ENCODE peak calls at places on chromosomes 1 and 21, in four cellular contexts. One of them, this sample, is unnamed.

GRCh38 chr1:90122679-90123340 is 127.9 kb downstream of the ZNF326 start:
- DNase-seq in fibroblast of lung: no peak
- DNase-seq in epithelial cell of esophagus: no peak
- DNase-seq in mesendoderm: no peak
- DNase-seq in this sample: no peak

GRCh38 chr21:42489006-42489563 is 6.9 kb downstream of the RSPH1 start:
- DNase-seq in mesendoderm: no peak
- DNase-seq in epithelial cell of esophagus: no peak
- DNase-seq in fibroblast of lung: no peak
- DNase-seq in this sample: no peak

GRCh38 chr1:118960567-118961136 is 27.5 kb downstream of the TBX15 start:
- DNase-seq in fibroblast of lung: peak; percentile 14
- DNase-seq in mesendoderm: no peak
- DNase-seq in epithelial cell of esophagus: no peak
- DNase-seq in this sample: no peak

GRCh38 chr1:226643167-226643566 is 94.6 kb downstream of the STUM start:
- DNase-seq in fibroblast of lung: peak; percentile 89
- DNase-seq in epithelial cell of esophagus: peak; percentile 90
- DNase-seq in mesendoderm: peak; percentile 72
- DNase-seq in this sample: peak; percentile 57

GRCh38 chr1:39491146-39491921 is at the start of gene BMP8A:
- DNase-seq in mesendoderm: peak; percentile 71
- DNase-seq in epithelial cell of esophagus: peak; percentile 64
- DNase-seq in fibroblast of lung: peak; percentile 28
- DNase-seq in this sample: peak; percentile 82

GRCh38 chr21:42664614-42665013 is 11.2 kb downstream of the PDE9A start:
- DNase-seq in mesendoderm: no peak
- DNase-seq in fibroblast of lung: no peak
- DNase-seq in epithelial cell of esophagus: no peak
- DNase-seq in this sample: no peak

GRCh38 chr1:169113613-169114119 is 7.2 kb downstream of the ATP1B1 start:
- DNase-seq in epithelial cell of esophagus: peak; percentile 93
- DNase-seq in mesendoderm: peak; percentile 96
- DNase-seq in fibroblast of lung: peak; percentile 98
- DNase-seq in this sample: peak; percentile 52

GRCh38 chr1:178282949-178283367 is 189.1 kb downstream of the RASAL2 start:
- DNase-seq in mesendoderm: peak; percentile 72
- DNase-seq in epithelial cell of esophagus: peak; percentile 75
- DNase-seq in fibroblast of lung: peak; percentile 68
- DNase-seq in this sample: no peak

GRCh38 chr1:234955107-234955731 is 173.4 kb downstream of the TOMM20 start:
- DNase-seq in fibroblast of lung: peak; percentile 66
- DNase-seq in mesendoderm: no peak
- DNase-seq in epithelial cell of esophagus: no peak
- DNase-seq in this sample: peak; percentile 63

GRCh38 chr1:212946872-212947271 is 3.5 kb upstream of the VASH2 start:
- DNase-seq in epithelial cell of esophagus: no peak
- DNase-seq in mesendoderm: no peak
- DNase-seq in fibroblast of lung: no peak
- DNase-seq in this sample: peak; percentile 45

GRCh38 chr1:1182491-1183220 is 9.0 kb downstream of the TTLL10 start:
- DNase-seq in epithelial cell of esophagus: no peak
- DNase-seq in fibroblast of lung: no peak
- DNase-seq in mesendoderm: no peak
- DNase-seq in this sample: no peak
- H3K4me3 ChIP-seq in epithelial cell of esophagus: no peak overlapping the region
- H3K4me3 ChIP-seq in fibroblast of lung: no peak overlapping the region
- H3K4me3 ChIP-seq in mesendoderm: no peak overlapping the region
- H3K4me3 ChIP-seq in this sample: no peak overlapping the region

GRCh38 chr1:161013591-161014513 is 7.1 kb downstream of the F11R start:
- DNase-seq in mesendoderm: peak; percentile 59
- DNase-seq in fibroblast of lung: peak; percentile 60
- DNase-seq in epithelial cell of esophagus: peak; percentile 99
- DNase-seq in this sample: peak; percentile 95
- H3K4me3 ChIP-seq in mesendoderm: no peak overlapping the region
- H3K4me3 ChIP-seq in fibroblast of lung: no peak overlapping the region
- H3K4me3 ChIP-seq in epithelial cell of esophagus: peak overlapping the region; percentile 9
- H3K4me3 ChIP-seq in this sample: peak overlapping the region; percentile 62

GRCh38 chr1:22637952-22638445 is 1.6 kb downstream of the C1QA start:
- DNase-seq in epithelial cell of esophagus: no peak
- DNase-seq in mesendoderm: no peak
- DNase-seq in fibroblast of lung: no peak
- DNase-seq in this sample: no peak

GRCh38 chr1:22636369-22636768 is at the start of gene C1QA:
- DNase-seq in fibroblast of lung: no peak
- DNase-seq in epithelial cell of esophagus: no peak
- DNase-seq in mesendoderm: no peak
- DNase-seq in this sample: no peak

GRCh38 chr1:22636927-22637326 is 499 bp downstream of the C1QA start:
- DNase-seq in fibroblast of lung: no peak
- DNase-seq in epithelial cell of esophagus: no peak
- DNase-seq in mesendoderm: no peak
- DNase-seq in this sample: no peak

GRCh38 chr1:22639286-22639685 is 2.9 kb downstream of the C1QA start:
- DNase-seq in epithelial cell of esophagus: peak; percentile 14
- DNase-seq in mesendoderm: peak; percentile 89
- DNase-seq in fibroblast of lung: peak; percentile 62
- DNase-seq in this sample: peak; percentile 5

GRCh38 chr1:22638476-22639234 is 2.2 kb downstream of the C1QA start:
- DNase-seq in epithelial cell of esophagus: no peak
- DNase-seq in fibroblast of lung: no peak
- DNase-seq in mesendoderm: no peak
- DNase-seq in this sample: no peak
- H3K4me3 ChIP-seq in epithelial cell of esophagus: no peak overlapping the region
- H3K4me3 ChIP-seq in fibroblast of lung: no peak overlapping the region
- H3K4me3 ChIP-seq in mesendoderm: no peak overlapping the region
- H3K4me3 ChIP-seq in this sample: no peak overlapping the region

GRCh38 chr1:114755006-114755936 is 2.5 kb downstream of the CSDE1 start:
- DNase-seq in mesendoderm: no peak
- DNase-seq in fibroblast of lung: peak; percentile 47
- DNase-seq in epithelial cell of esophagus: peak; percentile 8
- DNase-seq in this sample: no peak
- H3K4me3 ChIP-seq in mesendoderm: no peak overlapping the region
- H3K4me3 ChIP-seq in fibroblast of lung: peak overlapping the region; percentile 95
- H3K4me3 ChIP-seq in epithelial cell of esophagus: peak overlapping the region; percentile 100
- H3K4me3 ChIP-seq in this sample: peak overlapping the region; percentile 94

DNA sequence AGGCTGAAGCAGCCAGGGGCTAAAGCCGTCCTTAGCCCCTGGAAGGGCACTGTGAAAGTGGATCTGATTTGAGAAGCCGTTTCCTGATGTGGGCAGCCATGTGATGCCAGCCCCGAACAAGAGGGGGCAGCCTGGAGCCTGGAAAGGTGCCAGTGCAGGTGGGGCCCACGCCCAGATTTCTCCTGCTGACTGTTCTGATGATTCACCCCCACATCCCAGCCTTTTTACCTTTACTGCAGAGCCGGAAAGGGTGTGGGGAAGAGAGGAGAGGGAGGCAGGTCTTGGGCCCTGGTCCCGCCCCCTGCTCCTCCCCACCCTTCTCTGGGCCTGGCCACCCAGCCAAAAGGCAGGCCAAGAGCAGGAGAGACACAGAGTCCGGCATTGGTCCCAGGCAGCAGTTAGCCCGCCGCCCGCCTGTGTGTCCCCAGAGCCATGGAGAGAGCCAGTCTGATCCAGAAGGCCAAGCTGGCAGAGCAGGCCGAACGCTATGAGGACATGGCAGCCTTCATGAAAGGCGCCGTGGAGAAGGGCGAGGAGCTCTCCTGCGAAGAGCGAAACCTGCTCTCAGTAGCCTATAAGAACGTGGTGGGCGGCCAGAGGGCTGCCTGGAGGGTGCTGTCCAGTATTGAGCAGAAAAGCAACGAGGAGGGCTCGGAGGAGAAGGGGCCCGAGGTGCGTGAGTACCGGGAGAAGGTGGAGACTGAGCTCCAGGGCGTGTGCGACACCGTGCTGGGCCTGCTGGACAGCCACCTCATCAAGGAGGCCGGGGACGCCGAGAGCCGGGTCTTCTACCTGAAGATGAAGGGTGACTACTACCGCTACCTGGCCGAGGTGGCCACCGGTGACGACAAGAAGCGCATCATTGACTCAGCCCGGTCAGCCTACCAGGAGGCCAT is at the start of gene SFN:
- DNase-seq in epithelial cell of esophagus: peak; percentile 99
- DNase-seq in mesendoderm: peak; percentile 97
- DNase-seq in fibroblast of lung: no peak
- DNase-seq in this sample: peak; percentile 71
- H3K4me3 ChIP-seq in epithelial cell of esophagus: peak within 1 kb of the TSS; percentile 99
- H3K4me3 ChIP-seq in mesendoderm: no peak within 1 kb of the TSS
- H3K4me3 ChIP-seq in fibroblast of lung: no peak within 1 kb of the TSS
- H3K4me3 ChIP-seq in this sample: peak within 1 kb of the TSS; percentile 59

GRCh38 chr1:228497817-228498216 is 10.6 kb downstream of the RNF187 start:
- DNase-seq in mesendoderm: no peak
- DNase-seq in epithelial cell of esophagus: no peak
- DNase-seq in fibroblast of lung: no peak
- DNase-seq in this sample: no peak

GRCh38 chr1:228497206-228497605 is 10.0 kb downstream of the RNF187 start:
- DNase-seq in fibroblast of lung: no peak
- DNase-seq in mesendoderm: no peak
- DNase-seq in epithelial cell of esophagus: no peak
- DNase-seq in this sample: no peak

GRCh38 chr1:228500143-228500736 is 13.1 kb downstream of the RNF187 start:
- DNase-seq in fibroblast of lung: no peak
- DNase-seq in mesendoderm: no peak
- DNase-seq in epithelial cell of esophagus: no peak
- DNase-seq in this sample: peak; percentile 46

GRCh38 chr1:228502522-228502921 is 15.3 kb downstream of the RNF187 start:
- DNase-seq in mesendoderm: no peak
- DNase-seq in fibroblast of lung: no peak
- DNase-seq in epithelial cell of esophagus: no peak
- DNase-seq in this sample: no peak

DNA sequence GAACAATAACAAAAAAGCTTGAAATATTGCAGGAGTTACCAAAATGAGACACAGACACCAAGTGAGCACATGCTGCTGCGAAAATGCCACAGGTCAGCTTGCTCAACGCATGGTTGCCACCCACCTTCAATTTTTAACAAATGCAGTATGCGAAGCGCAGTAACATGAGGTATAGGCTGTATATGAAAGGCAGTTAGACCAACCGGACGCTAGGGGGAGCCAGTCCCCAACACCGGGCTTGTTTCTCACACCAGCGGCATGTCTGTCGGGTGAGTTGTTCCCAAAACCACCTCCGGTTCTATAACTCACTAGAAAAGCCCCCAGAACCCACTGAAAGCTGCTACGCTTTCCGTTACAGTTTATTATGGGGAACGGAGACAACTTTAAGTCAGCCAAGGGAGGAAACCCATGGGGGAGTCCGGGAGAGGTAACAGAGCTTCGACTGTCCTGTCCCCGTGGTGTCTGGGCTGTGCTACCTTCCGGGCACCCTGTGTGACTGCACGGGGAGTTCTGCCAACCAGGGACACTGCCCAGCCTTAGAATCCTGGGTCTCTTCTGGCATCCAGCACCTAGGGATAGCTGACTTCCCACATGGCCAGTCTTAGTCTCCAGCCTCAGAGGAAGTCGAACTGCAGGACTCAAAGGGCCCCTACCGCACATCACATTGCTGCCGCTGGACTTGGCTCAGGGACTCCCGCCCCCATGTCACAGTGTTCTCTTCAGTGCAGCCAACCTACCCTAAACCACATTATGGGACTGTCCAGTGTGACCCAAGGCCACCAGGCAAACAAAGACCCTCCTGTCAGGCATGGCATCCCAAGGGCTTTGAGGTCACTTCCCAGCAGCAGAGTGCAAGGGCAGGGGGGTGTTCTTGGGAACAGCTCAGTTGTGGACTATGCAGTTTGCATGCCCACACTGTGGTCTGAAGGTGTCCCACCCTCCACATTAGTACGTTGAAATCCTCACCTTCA is 14.0 kb downstream of the RNF187 start:
- DNase-seq in fibroblast of lung: peak; percentile 74
- DNase-seq in epithelial cell of esophagus: peak; percentile 87
- DNase-seq in mesendoderm: peak; percentile 84
- DNase-seq in this sample: peak; percentile 94
- H3K4me3 ChIP-seq in fibroblast of lung: peak overlapping the region; percentile 19
- H3K4me3 ChIP-seq in epithelial cell of esophagus: no peak overlapping the region
- H3K4me3 ChIP-seq in mesendoderm: no peak overlapping the region
- H3K4me3 ChIP-seq in this sample: peak overlapping the region; percentile 36

GRCh38 chr1:94245747-94246438 is 8.5 kb upstream of the ARHGAP29 start:
- DNase-seq in epithelial cell of esophagus: no peak
- DNase-seq in mesendoderm: no peak
- DNase-seq in fibroblast of lung: peak; percentile 54
- DNase-seq in this sample: no peak
- H3K4me3 ChIP-seq in epithelial cell of esophagus: no peak overlapping the region
- H3K4me3 ChIP-seq in mesendoderm: no peak overlapping the region
- H3K4me3 ChIP-seq in fibroblast of lung: no peak overlapping the region
- H3K4me3 ChIP-seq in this sample: no peak overlapping the region

This sample was measured in GM12865.